ENCODE peak calls at places on chromosome 4, in nine cellular contexts. One of them, this sample, is unnamed.

GRCh38 chr4:160194716-160195115 is 1091.8 kb downstream of the RAPGEF2 start:
- DNase-seq in fibroblast of mammary gland: no peak
- DNase-seq in osteocyte: no peak
- DNase-seq in endothelial cell: no peak
- DNase-seq in lower leg skin: no peak
- DNase-seq in esophagus squamous epithelium: no peak
- DNase-seq in AG09319: no peak
- DNase-seq in mammary epithelial cell: no peak
- DNase-seq in HCT116: no peak
- DNase-seq in this sample: no peak

GRCh38 chr4:121336706-121337105 is 44.1 kb downstream of the QRFPR start:
- DNase-seq in esophagus squamous epithelium: no peak
- DNase-seq in osteocyte: no peak
- DNase-seq in HCT116: no peak
- DNase-seq in fibroblast of mammary gland: no peak
- DNase-seq in mammary epithelial cell: peak
- DNase-seq in AG09319: no peak
- DNase-seq in lower leg skin: no peak
- DNase-seq in endothelial cell: no peak
- DNase-seq in this sample: peak

GRCh38 chr4:115119804-115120352 is 6.5 kb upstream of the NDST4 start:
- DNase-seq in esophagus squamous epithelium: no peak
- DNase-seq in lower leg skin: no peak
- DNase-seq in osteocyte: no peak
- DNase-seq in fibroblast of mammary gland: peak
- DNase-seq in HCT116: no peak
- DNase-seq in AG09319: no peak
- DNase-seq in mammary epithelial cell: no peak
- DNase-seq in endothelial cell: no peak
- DNase-seq in this sample: no peak

GRCh38 chr4:84547211-84547610 is 35.7 kb upstream of the CDS1 start:
- DNase-seq in osteocyte: no peak
- DNase-seq in mammary epithelial cell: no peak
- DNase-seq in HCT116: no peak
- DNase-seq in endothelial cell: no peak
- DNase-seq in esophagus squamous epithelium: no peak
- DNase-seq in AG09319: no peak
- DNase-seq in lower leg skin: no peak
- DNase-seq in fibroblast of mammary gland: peak
- DNase-seq in this sample: no peak

GRCh38 chr4:42715807-42716482 is 59.0 kb upstream of the ATP8A1 start:
- DNase-seq in endothelial cell: no peak
- DNase-seq in AG09319: no peak
- DNase-seq in HCT116: no peak
- DNase-seq in esophagus squamous epithelium: no peak
- DNase-seq in lower leg skin: no peak
- DNase-seq in osteocyte: no peak
- DNase-seq in fibroblast of mammary gland: no peak
- DNase-seq in mammary epithelial cell: no peak
- DNase-seq in this sample: no peak

GRCh38 chr4:26171953-26172352 is 148.9 kb upstream of the RBPJ start:
- DNase-seq in mammary epithelial cell: no peak
- DNase-seq in HCT116: no peak
- DNase-seq in endothelial cell: no peak
- DNase-seq in fibroblast of mammary gland: peak
- DNase-seq in lower leg skin: peak
- DNase-seq in osteocyte: no peak
- DNase-seq in AG09319: no peak
- DNase-seq in esophagus squamous epithelium: no peak
- DNase-seq in this sample: no peak

GRCh38 chr4:184306949-184307348 is 89.3 kb upstream of the ENPP6 start:
- DNase-seq in mammary epithelial cell: peak
- DNase-seq in fibroblast of mammary gland: peak
- DNase-seq in lower leg skin: no peak
- DNase-seq in HCT116: no peak
- DNase-seq in endothelial cell: no peak
- DNase-seq in AG09319: no peak
- DNase-seq in esophagus squamous epithelium: no peak
- DNase-seq in osteocyte: peak
- DNase-seq in this sample: peak

GRCh38 chr4:82988323-82988832 is 22.2 kb downstream of the LIN54 start:
- DNase-seq in esophagus squamous epithelium: no peak
- DNase-seq in endothelial cell: no peak
- DNase-seq in HCT116: no peak
- DNase-seq in mammary epithelial cell: no peak
- DNase-seq in lower leg skin: no peak
- DNase-seq in osteocyte: no peak
- DNase-seq in fibroblast of mammary gland: peak
- DNase-seq in AG09319: peak
- DNase-seq in this sample: no peak

GRCh38 chr4:8123389-8123788 is 35.2 kb downstream of the ABLIM2 start:
- DNase-seq in osteocyte: no peak
- DNase-seq in lower leg skin: no peak
- DNase-seq in esophagus squamous epithelium: no peak
- DNase-seq in HCT116: no peak
- DNase-seq in endothelial cell: no peak
- DNase-seq in mammary epithelial cell: no peak
- DNase-seq in AG09319: no peak
- DNase-seq in fibroblast of mammary gland: no peak
- DNase-seq in this sample: no peak

DNA sequence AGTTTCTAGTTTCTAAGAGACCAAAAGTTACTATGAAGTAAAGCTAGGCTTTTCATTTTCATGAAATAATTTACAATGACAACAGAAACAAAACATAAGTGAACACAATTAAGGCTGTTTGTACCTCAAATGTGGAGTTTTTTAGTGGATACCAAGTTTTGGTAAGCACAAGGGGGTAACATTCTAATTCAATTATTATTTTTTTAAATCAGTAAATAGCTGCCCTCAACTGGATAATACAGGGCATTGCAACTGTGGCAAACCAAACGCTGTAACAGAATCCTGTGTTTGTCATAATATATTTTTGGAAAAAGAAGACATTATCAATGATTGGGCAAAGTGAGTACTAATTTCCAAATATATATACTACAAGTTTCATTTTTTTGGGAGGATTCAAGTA is 150.3 kb downstream of the FBXW7 start:
- DNase-seq in endothelial cell: no peak
- DNase-seq in mammary epithelial cell: no peak
- DNase-seq in fibroblast of mammary gland: peak
- DNase-seq in AG09319: no peak
- DNase-seq in esophagus squamous epithelium: no peak
- DNase-seq in lower leg skin: no peak
- DNase-seq in HCT116: no peak
- DNase-seq in osteocyte: no peak
- DNase-seq in this sample: no peak
- TF ChIP-seq CTCF in endothelial cell: peak
- TF ChIP-seq CTCF in mammary epithelial cell: peak
- TF ChIP-seq CTCF in fibroblast of mammary gland: peak
- TF ChIP-seq CTCF in AG09319: peak
- TF ChIP-seq CTCF in esophagus squamous epithelium: peak
- TF ChIP-seq CTCF in lower leg skin: no peak
- TF ChIP-seq CTCF in HCT116: peak
- TF ChIP-seq CTCF in osteocyte: peak
- TF ChIP-seq CTCF in this sample: peak

GRCh38 chr4:53659112-53659511 is 67.8 kb upstream of the LNX1 start:
- DNase-seq in esophagus squamous epithelium: no peak
- DNase-seq in AG09319: no peak
- DNase-seq in osteocyte: no peak
- DNase-seq in endothelial cell: no peak
- DNase-seq in HCT116: no peak
- DNase-seq in lower leg skin: no peak
- DNase-seq in mammary epithelial cell: no peak
- DNase-seq in fibroblast of mammary gland: no peak
- DNase-seq in this sample: no peak

GRCh38 chr4:53654300-53654758 is 63.0 kb upstream of the LNX1 start:
- DNase-seq in AG09319: no peak
- DNase-seq in endothelial cell: no peak
- DNase-seq in mammary epithelial cell: peak
- DNase-seq in lower leg skin: no peak
- DNase-seq in HCT116: no peak
- DNase-seq in fibroblast of mammary gland: peak
- DNase-seq in osteocyte: no peak
- DNase-seq in esophagus squamous epithelium: no peak
- DNase-seq in this sample: peak

GRCh38 chr4:53653484-53654053 is 62.3 kb upstream of the LNX1 start:
- DNase-seq in AG09319: no peak
- DNase-seq in lower leg skin: no peak
- DNase-seq in endothelial cell: no peak
- DNase-seq in mammary epithelial cell: peak
- DNase-seq in esophagus squamous epithelium: no peak
- DNase-seq in fibroblast of mammary gland: peak
- DNase-seq in HCT116: no peak
- DNase-seq in osteocyte: no peak
- DNase-seq in this sample: peak

GRCh38 chr4:53658029-53658428 is 66.7 kb upstream of the LNX1 start:
- DNase-seq in HCT116: no peak
- DNase-seq in endothelial cell: no peak
- DNase-seq in fibroblast of mammary gland: no peak
- DNase-seq in lower leg skin: no peak
- DNase-seq in mammary epithelial cell: no peak
- DNase-seq in AG09319: no peak
- DNase-seq in esophagus squamous epithelium: no peak
- DNase-seq in osteocyte: no peak
- DNase-seq in this sample: no peak

DNA sequence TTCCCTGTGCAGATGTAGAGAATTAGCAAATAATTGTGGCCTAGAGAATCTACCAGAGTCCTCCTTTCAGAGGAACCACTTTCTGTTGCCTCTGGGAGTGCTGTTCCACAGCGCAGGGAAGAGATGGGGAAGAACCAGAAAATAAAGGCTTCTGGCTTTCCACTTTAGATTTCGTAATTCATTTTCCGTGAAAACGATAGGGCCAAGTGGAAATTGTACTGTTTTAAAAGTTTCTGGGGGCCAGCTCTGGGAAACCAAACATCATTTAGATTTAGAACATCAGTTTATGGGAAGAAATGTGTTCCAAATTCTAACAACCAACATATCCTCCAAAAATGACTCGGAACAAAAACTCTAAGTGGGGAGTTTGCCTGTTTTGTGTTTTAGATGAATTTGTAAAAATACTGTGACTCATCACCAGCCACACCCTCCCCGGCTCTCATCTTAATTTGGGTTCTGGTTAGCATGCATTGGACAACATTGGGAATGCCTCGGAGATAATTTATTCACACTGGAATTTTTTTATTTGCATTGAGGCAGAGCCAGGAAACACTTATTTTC is 65.2 kb upstream of the LNX1 start:
- DNase-seq in osteocyte: no peak
- DNase-seq in AG09319: peak
- DNase-seq in mammary epithelial cell: no peak
- DNase-seq in endothelial cell: no peak
- DNase-seq in esophagus squamous epithelium: no peak
- DNase-seq in fibroblast of mammary gland: peak
- DNase-seq in HCT116: no peak
- DNase-seq in lower leg skin: no peak
- DNase-seq in this sample: no peak
- TF ChIP-seq CTCF in osteocyte: peak
- TF ChIP-seq CTCF in AG09319: peak
- TF ChIP-seq CTCF in mammary epithelial cell: peak
- TF ChIP-seq CTCF in endothelial cell: no peak
- TF ChIP-seq CTCF in esophagus squamous epithelium: peak
- TF ChIP-seq CTCF in fibroblast of mammary gland: peak
- TF ChIP-seq CTCF in HCT116: no peak
- TF ChIP-seq CTCF in lower leg skin: no peak
- TF ChIP-seq CTCF in this sample: no peak

GRCh38 chr4:118954246-118954645 is 65.6 kb downstream of the SYNPO2 start:
- DNase-seq in AG09319: no peak
- DNase-seq in mammary epithelial cell: no peak
- DNase-seq in esophagus squamous epithelium: no peak
- DNase-seq in osteocyte: no peak
- DNase-seq in fibroblast of mammary gland: peak
- DNase-seq in endothelial cell: no peak
- DNase-seq in HCT116: peak
- DNase-seq in lower leg skin: no peak
- DNase-seq in this sample: no peak
- TF ChIP-seq CTCF in AG09319: peak
- TF ChIP-seq CTCF in mammary epithelial cell: peak
- TF ChIP-seq CTCF in esophagus squamous epithelium: peak
- TF ChIP-seq CTCF in osteocyte: peak
- TF ChIP-seq CTCF in fibroblast of mammary gland: peak
- TF ChIP-seq CTCF in endothelial cell: no peak
- TF ChIP-seq CTCF in HCT116: no peak
- TF ChIP-seq CTCF in lower leg skin: no peak
- TF ChIP-seq CTCF in this sample: no peak

GRCh38 chr4:118279920-118280432 is 72.8 kb downstream of the PRSS12 start:
- DNase-seq in mammary epithelial cell: no peak
- DNase-seq in endothelial cell: no peak
- DNase-seq in fibroblast of mammary gland: peak
- DNase-seq in esophagus squamous epithelium: no peak
- DNase-seq in lower leg skin: no peak
- DNase-seq in AG09319: no peak
- DNase-seq in osteocyte: no peak
- DNase-seq in HCT116: no peak
- DNase-seq in this sample: no peak

GRCh38 chr4:118281611-118282442 is 71.0 kb downstream of the PRSS12 start:
- DNase-seq in HCT116: no peak
- DNase-seq in esophagus squamous epithelium: no peak
- DNase-seq in mammary epithelial cell: peak
- DNase-seq in AG09319: no peak
- DNase-seq in endothelial cell: no peak
- DNase-seq in fibroblast of mammary gland: peak
- DNase-seq in lower leg skin: no peak
- DNase-seq in osteocyte: no peak
- DNase-seq in this sample: no peak

GRCh38 chr4:118278473-118279274 is 74.1 kb downstream of the PRSS12 start:
- DNase-seq in HCT116: peak
- DNase-seq in AG09319: peak
- DNase-seq in esophagus squamous epithelium: peak
- DNase-seq in osteocyte: peak
- DNase-seq in mammary epithelial cell: peak
- DNase-seq in endothelial cell: peak
- DNase-seq in lower leg skin: peak
- DNase-seq in fibroblast of mammary gland: peak
- DNase-seq in this sample: peak

GRCh38 chr4:118279328-118279727 is 73.5 kb downstream of the PRSS12 start:
- DNase-seq in mammary epithelial cell: no peak
- DNase-seq in fibroblast of mammary gland: no peak
- DNase-seq in HCT116: no peak
- DNase-seq in esophagus squamous epithelium: no peak
- DNase-seq in endothelial cell: no peak
- DNase-seq in lower leg skin: no peak
- DNase-seq in AG09319: no peak
- DNase-seq in osteocyte: no peak
- DNase-seq in this sample: no peak

DNA sequence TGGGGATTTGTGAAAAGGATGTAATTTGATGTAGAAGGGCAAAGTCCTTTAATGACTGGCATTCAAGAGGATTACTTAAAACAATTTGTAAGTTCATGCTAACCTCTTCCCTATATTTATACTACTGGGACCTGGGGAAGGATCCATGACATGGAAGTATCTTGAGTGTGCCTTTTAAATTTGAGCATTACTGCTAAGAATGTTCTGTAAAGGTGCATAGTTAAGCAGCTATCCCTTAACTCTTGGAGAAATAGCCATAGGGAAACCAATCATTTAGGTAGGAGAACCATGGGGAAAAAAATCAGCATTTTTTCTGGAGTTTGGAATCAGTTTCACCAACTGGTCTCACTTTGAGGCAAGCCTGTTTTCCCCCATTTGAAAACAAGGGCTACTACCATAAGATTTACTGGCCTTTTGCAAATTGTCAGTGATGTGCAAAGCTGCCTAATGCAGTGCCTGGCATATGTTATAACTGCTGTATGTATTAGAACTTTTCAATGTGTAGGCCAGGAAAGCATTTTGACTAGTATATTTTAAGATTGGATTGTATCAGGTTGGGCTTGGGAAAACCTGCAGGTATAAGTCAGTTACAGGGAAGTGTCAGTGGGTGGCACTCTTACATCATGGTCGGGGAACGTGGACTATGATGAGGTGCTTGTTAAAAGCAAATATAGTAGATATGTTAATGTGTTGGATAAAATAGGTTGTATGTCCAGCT is 72.1 kb downstream of the PRSS12 start:
- DNase-seq in fibroblast of mammary gland: peak
- DNase-seq in osteocyte: no peak
- DNase-seq in esophagus squamous epithelium: no peak
- DNase-seq in HCT116: peak
- DNase-seq in mammary epithelial cell: peak
- DNase-seq in endothelial cell: peak
- DNase-seq in lower leg skin: no peak
- DNase-seq in AG09319: peak
- DNase-seq in this sample: peak
- TF ChIP-seq CTCF in fibroblast of mammary gland: peak
- TF ChIP-seq CTCF in osteocyte: peak
- TF ChIP-seq CTCF in esophagus squamous epithelium: peak
- TF ChIP-seq CTCF in HCT116: peak
- TF ChIP-seq CTCF in mammary epithelial cell: peak
- TF ChIP-seq CTCF in endothelial cell: peak
- TF ChIP-seq CTCF in lower leg skin: no peak
- TF ChIP-seq CTCF in AG09319: peak
- TF ChIP-seq CTCF in this sample: peak